ENCODE peak calls at places on chromosomes 1 and 21, in four cellular contexts. B is neural progenitor cell; E is CD8-positive, alpha-beta T cell; Y is fibroblast of lung. T is an unnamed sample. For H3K27me3, H3K4me1 and H3K36me3, the result is how much of the 10 kb centered on the place peaks cover.

GRCh38 chr1:35573198-35573775 is at the start of gene TFAP2E:
- DNase-seq in Y (no peak), B (peak), E (no peak), T (peak)

GRCh38 chr1:60981357-60981756 is 101.0 kb upstream of the NFIA start:
- DNase-seq in Y (no peak), B (no peak), E (no peak), T (no peak)

GRCh38 chr1:153733970-153734369 is 6.1 kb downstream of the INTS3 start:
- DNase-seq in B (no peak), Y (no peak), E (no peak), T (no peak)

GRCh38 chr1:205236526-205236925 is 8.8 kb downstream of the TMCC2 start:
- DNase-seq in Y (no peak), E (peak), B (no peak), T (no peak)

GRCh38 chr1:76891931-76892330 is 24.7 kb downstream of the ST6GALNAC5 start:
- DNase-seq in Y (peak), E (no peak), B (no peak), T (no peak)

GRCh38 chr1:86468501-86468977 is at the start of gene CLCA1:
- DNase-seq in B (no peak), E (no peak), Y (no peak), T (no peak)

GRCh38 chr1:11316701-11317100 is 43.7 kb downstream of the UBIAD1 start:
- DNase-seq in B (no peak), E (no peak), Y (peak), T (no peak)

GRCh38 chr21:38037416-38037815 is 121.2 kb upstream of the KCNJ6 start:
- DNase-seq in B (no peak), Y (peak), E (no peak), T (no peak)

GRCh38 chr1:69921501-69921900 is 283.9 kb downstream of the LRRC40 start:
- DNase-seq in Y (peak), B (no peak), E (no peak), T (no peak)

GRCh38 chr1:89598450-89599331 is 34.2 kb upstream of the LRRC8C start:
- DNase-seq in E (no peak), Y (no peak), B (peak), T (no peak)

GRCh38 chr1:82565546-82565945 is 764.8 kb downstream of the ADGRL2 start:
- DNase-seq in Y (peak), E (no peak), B (no peak), T (no peak)

GRCh38 chr1:54582566-54583306 is 34.7 kb downstream of the ACOT11 start:
- DNase-seq in B (peak), Y (no peak), E (no peak), T (no peak)

GRCh38 chr1:235622933-235623790 is 26.4 kb downstream of the GNG4 start:
- DNase-seq in Y (no peak), E (no peak), B (no peak), T (no peak)

GRCh38 chr1:106268070-106268469 is 788.4 kb upstream of the PRMT6 start:
- DNase-seq in Y (peak), B (peak), E (no peak), T (peak)

GRCh38 chr1:25856856-25857255 is 2.4 kb downstream of the AUNIP start:
- DNase-seq in E (no peak), B (no peak), Y (no peak), T (no peak)

GRCh38 chr1:37660646-37661045 is 26.0 kb upstream of the RSPO1 start:
- DNase-seq in E (no peak), B (peak), Y (no peak), T (no peak)

GRCh38 chr1:244273845-244274619 is 177.7 kb downstream of the ADSS2 start:
- DNase-seq in E (no peak), B (no peak), Y (peak), T (peak)

GRCh38 chr1:1782399-1783221 is 4.3 kb upstream of the NADK start:
- DNase-seq in Y (peak), E (peak), B (peak), T (peak)

GRCh38 chr21:25857308-25858099 is 122.7 kb downstream of the GABPA start:
- DNase-seq in B (no peak), E (no peak), Y (no peak), T (peak)

GRCh38 chr1:17046043-17046657 is 7.7 kb downstream of the SDHB start:
- DNase-seq in Y (peak), B (peak), E (no peak), T (no peak)

GRCh38 chr1:228058981-228059535 is 23.4 kb upstream of the ARF1 start:
- DNase-seq in E (peak), Y (no peak), B (no peak), T (no peak)
- H3K27me3 ChIP-seq in E (under half), Y (under half), B (half or more), T (half or more)

GRCh38 chr21:15139881-15140280 is 75.1 kb upstream of the NRIP1 start:
- DNase-seq in B (no peak), E (no peak), Y (no peak), T (no peak)

GRCh38 chr21:15141236-15141970 is 76.6 kb upstream of the NRIP1 start:
- DNase-seq in E (no peak), Y (no peak), B (no peak), T (no peak)

GRCh38 chr21:15135867-15136629 is 71.2 kb upstream of the NRIP1 start:
- DNase-seq in E (no peak), Y (no peak), B (no peak), T (no peak)

GRCh38 chr21:15140321-15141019 is 75.7 kb upstream of the NRIP1 start:
- DNase-seq in Y (no peak), E (no peak), B (no peak), T (peak)

GRCh38 chr21:15138475-15138874 is 73.7 kb upstream of the NRIP1 start:
- DNase-seq in B (peak), E (no peak), Y (no peak), T (no peak)
- H3K4me1 ChIP-seq in B (under half), E (under half), Y (under half), T (under half)

GRCh38 chr1:241715956-241716355 is 63.9 kb downstream of the WDR64 start:
- DNase-seq in Y (no peak), B (no peak), E (no peak), T (no peak)

GRCh38 chr1:241716915-241717651 is 65.0 kb downstream of the WDR64 start:
- DNase-seq in B (no peak), E (peak), Y (peak), T (no peak)

GRCh38 chr1:241713316-241713715 is 61.2 kb downstream of the WDR64 start:
- DNase-seq in B (no peak), E (no peak), Y (no peak), T (no peak)

GRCh38 chr1:241714321-241715218 is 62.5 kb downstream of the WDR64 start:
- DNase-seq in Y (no peak), E (no peak), B (no peak), T (no peak)

DNA sequence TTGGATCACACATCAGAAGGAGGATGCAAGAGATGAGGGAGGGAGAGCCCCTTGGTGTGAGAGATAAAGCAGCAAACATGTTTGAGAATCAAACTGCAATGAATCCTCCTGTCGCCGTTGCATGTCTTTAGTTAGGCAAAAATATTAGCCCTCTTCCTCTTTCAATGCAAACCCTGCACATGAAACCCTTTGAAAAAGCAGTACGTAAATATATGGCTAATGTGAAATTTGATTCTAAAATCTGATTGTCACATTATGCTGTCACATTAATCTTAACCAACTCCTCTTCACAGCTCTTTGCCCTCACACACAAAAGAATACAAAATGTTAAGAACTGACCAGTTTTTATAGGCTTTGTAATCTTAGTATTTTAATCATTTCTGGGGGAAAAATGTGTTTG is 63.4 kb downstream of the WDR64 start:
- DNase-seq in E (no peak), Y (no peak), B (no peak), T (no peak)
- H3K36me3 ChIP-seq in E (under half), Y (under half), B (under half), T (under half)

GRCh38 chr1:109466100-109466439 is 276 bp upstream of the SYPL2 start:
- DNase-seq in Y (no peak), B (no peak), E (no peak), T (no peak)
- H3K27me3 ChIP-seq in Y (under half), B (half or more), E (under half), T (under half)

DNA sequence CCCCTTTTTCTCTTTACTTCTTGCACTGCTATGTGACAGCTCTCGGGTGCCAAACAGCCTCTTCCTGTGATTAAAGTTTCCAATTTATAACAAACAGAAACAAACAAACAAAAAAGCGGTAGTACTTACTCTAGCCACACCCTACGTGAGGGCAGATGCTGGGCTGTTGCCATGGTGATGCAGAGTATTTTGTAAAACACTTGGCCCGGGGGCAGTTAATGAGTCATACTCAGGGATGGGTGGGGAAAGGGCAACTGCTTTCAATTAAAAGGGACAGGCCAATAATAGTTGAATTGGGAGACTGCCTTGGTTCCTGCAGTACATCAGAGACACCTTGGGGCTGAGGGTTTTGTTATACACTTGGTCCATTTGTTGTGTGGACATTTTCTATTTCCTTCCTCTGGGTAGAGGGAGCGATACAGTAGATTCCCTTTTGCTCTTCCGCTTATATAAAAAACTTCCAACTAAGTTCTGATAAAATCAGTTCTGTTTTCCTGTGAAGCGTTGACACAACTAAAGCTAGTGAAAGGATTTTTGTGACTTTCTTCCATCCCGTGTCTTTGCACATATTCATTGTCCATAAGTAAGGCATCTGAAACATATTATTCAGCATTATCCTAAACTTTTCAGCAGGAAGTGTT is 36.5 kb upstream of the THEM4 start:
- DNase-seq in E (peak), Y (peak), B (peak), T (peak)
- H3K4me1 ChIP-seq in E (under half), Y (under half), B (under half), T (half or more)

GRCh38 chr21:32329776-32330175 is 31.1 kb downstream of the MRAP start:
- DNase-seq in E (no peak), Y (peak), B (no peak), T (no peak)
- H3K36me3 ChIP-seq in E (under half), Y (under half), B (under half), T (under half)